ENCODE peak calls at places on chromosome 15, in four cellular contexts. S, U, L and G are unnamed samples.

GRCh38 chr15:63449711-63450110 is 54.7 kb upstream of the USP3 start:
- DNase-seq in L (peak; percentile 86), S (peak; percentile 80), U (no peak), G (peak; percentile 85)

GRCh38 chr15:70470556-70471191 is 292.7 kb downstream of the UACA start:
- DNase-seq in U (no peak), L (peak; percentile 82), S (no peak), G (no peak)

GRCh38 chr15:70559223-70559823 is 204.0 kb downstream of the UACA start:
- DNase-seq in U (no peak), S (peak; percentile 18), L (no peak), G (no peak)

GRCh38 chr15:38316311-38316710 is 63.7 kb downstream of the SPRED1 start:
- DNase-seq in S (no peak), U (no peak), L (no peak), G (no peak)

GRCh38 chr15:59160880-59161593 is 45.6 kb upstream of the LDHAL6B start:
- DNase-seq in S (peak; percentile 83), U (no peak), L (no peak), G (peak; percentile 61)

GRCh38 chr15:63892794-63893441 is 59.2 kb upstream of the HERC1 start:
- DNase-seq in S (no peak), U (no peak), L (peak; percentile 14), G (no peak)

GRCh38 chr15:52217186-52217585 is 26.0 kb upstream of the GNB5 start:
- DNase-seq in L (no peak), S (peak; percentile 64), U (peak; percentile 27), G (peak; percentile 48)

GRCh38 chr15:40927497-40928346 is 1.4 kb upstream of the DLL4 start:
- DNase-seq in L (no peak), U (no peak), S (no peak), G (no peak)

GRCh38 chr15:59329091-59329490 is 43.6 kb downstream of the MYO1E start:
- DNase-seq in U (no peak), S (no peak), L (no peak), G (no peak)

GRCh38 chr15:72889545-72889944 is 106.0 kb upstream of the ADPGK start:
- DNase-seq in L (no peak), U (no peak), S (no peak), G (no peak)

GRCh38 chr15:80323285-80323684 is 71.3 kb upstream of the CTXND1 start:
- DNase-seq in S (no peak), U (no peak), L (no peak), G (no peak)

GRCh38 chr15:75836953-75837321 is 6.3 kb upstream of the UBE2Q2 start:
- DNase-seq in L (no peak), U (no peak), S (no peak), G (no peak)

GRCh38 chr15:95584088-95584487 is 746.4 kb upstream of the NR2F2 start:
- DNase-seq in L (no peak), U (no peak), S (no peak), G (no peak)

GRCh38 chr15:62344806-62345539 is 179.9 kb upstream of the C2CD4B start:
- DNase-seq in L (peak; percentile 61), U (peak; percentile 60), S (peak; percentile 87), G (peak; percentile 96)

GRCh38 chr15:48282186-48282585 is 49.0 kb upstream of the DUT start:
- DNase-seq in U (no peak), S (no peak), L (no peak), G (no peak)

GRCh38 chr15:59169337-59169736 is 37.3 kb upstream of the LDHAL6B start:
- DNase-seq in L (no peak), S (no peak), U (no peak), G (peak; percentile 14)

GRCh38 chr15:74400915-74401757 is 32.6 kb downstream of the SEMA7A start:
- DNase-seq in U (no peak), S (no peak), L (no peak), G (no peak)

GRCh38 chr15:41930867-41931222 is 37.0 kb upstream of the SPTBN5 start:
- DNase-seq in S (no peak), L (no peak), U (no peak), G (no peak)

GRCh38 chr15:41932101-41932500 is 38.2 kb upstream of the SPTBN5 start:
- DNase-seq in S (no peak), U (no peak), L (no peak), G (no peak)

GRCh38 chr15:41933771-41934170 is 38.6 kb downstream of the EHD4 start:
- DNase-seq in S (peak; percentile 24), L (no peak), U (no peak), G (no peak)

GRCh38 chr15:41932939-41933725 is 39.2 kb downstream of the EHD4 start:
- DNase-seq in U (no peak), S (peak; percentile 23), L (no peak), G (peak; percentile 27)

DNA sequence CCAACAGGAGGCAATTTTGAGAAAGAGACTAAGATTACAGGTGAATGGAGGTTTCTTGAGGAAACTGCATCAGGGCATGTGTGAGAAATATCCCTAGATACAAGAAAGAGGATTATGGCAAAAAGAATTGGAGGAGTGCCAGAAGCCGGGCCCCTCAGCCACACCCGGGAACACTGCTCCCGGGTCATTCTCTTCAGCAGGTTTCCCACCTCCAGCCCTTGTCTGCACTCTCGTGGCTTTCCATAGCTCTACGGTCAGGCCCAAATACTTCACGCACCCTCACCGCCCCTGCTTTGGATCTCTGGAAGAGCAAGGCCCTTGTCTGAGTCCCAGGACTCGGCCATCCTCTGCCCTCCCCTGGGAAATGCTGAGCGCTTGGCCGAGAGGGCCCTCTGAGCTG is 38.7 kb upstream of the SPTBN5 start:
- DNase-seq in L (no peak), S (peak; percentile 17), U (no peak), G (no peak)
- H3K79me2 ChIP-seq in L (peaks cover 2% of the 10 kb centered on the region), S (peaks cover 2% of the 10 kb centered on the region), U (no peaks in the 10 kb centered on the region), G (no peaks in the 10 kb centered on the region)

GRCh38 chr15:29129903-29130302 is 139.7 kb downstream of the NSMCE3 start:
- DNase-seq in U (no peak), L (no peak), S (no peak), G (peak; percentile 48)
- H3K18ac ChIP-seq in U (no peak overlapping the region), L (no peak overlapping the region), S (no peak overlapping the region), G (no peak overlapping the region)

DNA sequence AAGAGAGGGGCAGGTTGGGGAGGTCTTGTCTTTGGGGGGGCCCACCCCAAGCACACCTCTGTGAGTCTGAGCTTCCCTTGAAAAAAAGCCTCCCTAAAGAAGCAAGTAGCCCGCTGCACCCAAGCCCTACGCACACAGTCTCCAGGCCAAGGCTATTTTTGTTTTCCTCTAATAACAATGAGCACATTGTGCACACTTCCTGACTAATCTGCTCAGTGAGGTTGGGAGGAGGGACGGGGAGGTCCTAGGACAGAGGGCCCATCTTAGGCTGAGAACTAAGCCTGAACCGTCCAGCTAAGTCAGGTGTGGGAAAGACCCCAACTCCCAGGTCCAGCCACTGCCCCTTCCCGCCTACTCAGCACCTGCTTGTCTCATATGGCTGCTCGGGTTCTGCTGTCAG is 87.2 kb downstream of the HMG20A start:
- DNase-seq in S (no peak), U (no peak), L (no peak), G (no peak)
- H3K4ac ChIP-seq in S (no peak overlapping the region), U (no peak overlapping the region), L (no peak overlapping the region), G (no peak overlapping the region)

GRCh38 chr15:65338366-65338765 is 33.9 kb downstream of the RNU5B-1 start:
- DNase-seq in U (no peak), L (no peak), S (no peak), G (no peak)

GRCh38 chr15:65335278-65336055 is 31.0 kb downstream of the RNU5B-1 start:
- DNase-seq in S (no peak), L (no peak), U (no peak), G (no peak)

GRCh38 chr15:65336369-65336766 is 31.9 kb downstream of the RNU5B-1 start:
- DNase-seq in S (no peak), U (no peak), L (no peak), G (peak; percentile 48)

GRCh38 chr15:65337436-65338070 is 33.1 kb downstream of the RNU5B-1 start:
- DNase-seq in S (no peak), U (no peak), L (no peak), G (no peak)

DNA sequence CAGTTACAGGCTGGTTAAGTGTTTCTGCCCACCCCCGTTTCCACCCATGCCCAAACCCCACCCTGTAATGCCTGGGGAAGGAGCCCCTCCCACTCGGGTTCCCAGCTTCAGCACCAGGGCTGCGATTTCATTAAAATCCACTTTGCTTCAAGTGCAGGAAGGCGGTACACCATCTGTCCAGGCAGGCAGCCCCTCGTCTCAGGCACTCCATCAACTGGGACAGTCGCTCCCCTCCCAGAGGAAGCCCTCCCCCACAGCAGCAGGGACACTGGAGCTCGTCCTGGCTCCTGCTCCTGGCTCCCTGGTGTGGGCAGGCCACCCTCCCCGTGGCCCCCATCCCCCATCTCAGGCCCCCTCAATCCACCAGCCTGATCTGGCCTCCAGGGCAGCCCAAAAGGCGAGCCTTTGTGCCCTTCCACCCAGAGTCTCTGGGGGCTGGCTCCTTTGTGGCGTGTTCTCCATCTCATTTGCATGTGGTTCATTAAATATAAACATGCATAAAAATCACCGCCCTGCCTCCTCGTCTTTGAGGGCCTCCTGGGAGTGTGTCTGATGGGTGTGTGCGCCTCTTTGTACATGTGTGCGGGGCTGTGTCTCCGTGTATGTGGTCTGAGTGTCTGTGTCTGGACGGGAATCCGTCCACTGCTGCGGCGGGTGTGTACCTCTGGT is 32.4 kb downstream of the RNU5B-1 start:
- DNase-seq in S (no peak), U (no peak), L (no peak), G (no peak)
- H3K79me2 ChIP-seq in S (no peaks in the 10 kb centered on the region), U (no peaks in the 10 kb centered on the region), L (peaks cover 3% of the 10 kb centered on the region), G (peaks cover 8% of the 10 kb centered on the region)

GRCh38 chr15:27249046-27249722 is 278.2 kb downstream of the GABRG3 start:
- DNase-seq in S (no peak), L (no peak), U (no peak), G (no peak)
- H3K18ac ChIP-seq in S (no peak overlapping the region), L (no peak overlapping the region), U (no peak overlapping the region), G (no peak overlapping the region)

DNA sequence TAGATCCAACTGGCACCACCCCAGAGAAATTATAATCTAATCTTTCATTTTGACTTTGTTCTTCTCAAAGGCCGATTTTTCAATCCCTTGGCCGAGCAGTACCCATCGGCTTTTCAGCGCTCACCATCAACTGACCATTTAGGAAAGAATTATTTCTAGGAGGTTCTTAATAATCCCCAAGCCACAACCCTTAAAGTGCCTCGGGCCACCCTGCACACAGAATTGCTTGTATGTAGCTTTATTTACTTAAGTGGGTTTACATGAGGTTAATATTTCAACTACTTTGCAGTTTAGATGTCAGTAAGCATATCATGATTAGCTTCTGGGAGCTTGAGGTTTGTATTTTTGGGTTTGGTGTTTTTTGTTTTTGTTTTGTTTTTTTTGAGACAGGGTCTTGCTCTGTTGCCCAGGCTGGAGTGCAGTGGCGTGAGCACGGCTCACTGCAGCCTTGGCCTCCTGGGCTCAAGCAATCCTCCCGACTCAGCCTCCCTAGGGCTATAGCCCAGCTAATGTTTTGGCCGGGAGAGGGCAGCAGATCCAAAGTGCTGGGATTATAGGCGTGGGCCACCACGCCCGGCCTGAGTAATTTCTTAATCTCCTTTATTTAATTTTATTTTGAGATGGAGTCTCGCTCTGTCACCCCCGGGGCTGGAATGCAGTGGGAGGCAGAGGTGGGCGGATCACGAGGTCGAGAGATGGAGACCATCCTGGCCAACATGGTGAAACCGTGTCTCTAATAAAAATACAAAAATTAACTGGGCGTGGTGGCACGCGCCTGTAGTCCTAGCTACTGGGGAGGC is 801 bp upstream of the CDAN1 start:
- DNase-seq in S (no peak), U (no peak), L (peak; percentile 49), G (peak; percentile 6)
- H3K4ac ChIP-seq in S (no peak overlapping the region), U (no peak overlapping the region), L (no peak overlapping the region), G (no peak overlapping the region)